ENCODE peak calls at places on chromosomes 3 and 15, in seven cellular contexts. V is IMR-90, F is trophoblast cell, Y is H9, N is mesendoderm, M is H1, C is mesenchymal stem cell. U is an unnamed sample.

GRCh38 chr3:149273096-149273751 is 51.6 kb upstream of the CP start:
- DNase-seq in V (peak), C (peak), F (peak), Y (peak), N (peak), M (peak), U (peak)

GRCh38 chr3:40494698-40495097 is 11.1 kb upstream of the ZNF620 start:
- DNase-seq in M (no peak), F (no peak), C (no peak), Y (no peak), N (no peak), V (no peak), U (no peak)

GRCh38 chr3:5190147-5190791 is 2.8 kb downstream of the EDEM1 start:
- DNase-seq in V (no peak), Y (no peak), C (no peak), N (no peak), M (no peak), F (peak), U (no peak)

GRCh38 chr15:61715082-61715481 is 345.2 kb downstream of the VPS13C start:
- DNase-seq in V (no peak), Y (no peak), N (no peak), M (no peak), F (no peak), C (no peak), U (no peak)

GRCh38 chr3:126745760-126746394 is 41.8 kb downstream of the CHCHD6 start:
- DNase-seq in V (no peak), F (no peak), Y (no peak), N (no peak), C (no peak), M (no peak), U (no peak)

GRCh38 chr15:37099321-37100108 is 834 bp downstream of the MEIS2 start:
- DNase-seq in F (peak), C (peak), Y (no peak), V (peak), N (peak), M (no peak), U (peak)

GRCh38 chr3:56885461-56885860 is 83.7 kb upstream of the ARHGEF3 start:
- DNase-seq in V (no peak), M (no peak), N (no peak), C (no peak), Y (no peak), F (no peak), U (no peak)

GRCh38 chr3:9397911-9398714 is 698 bp downstream of the SETD5 start:
- DNase-seq in Y (peak), M (no peak), N (peak), F (no peak), V (peak), C (peak), U (peak)

GRCh38 chr3:121781611-121782010 is 32.1 kb upstream of the GOLGB1 start:
- DNase-seq in M (no peak), F (no peak), Y (no peak), C (no peak), V (no peak), N (no peak), U (no peak)

GRCh38 chr3:40623567-40623966 is 98.8 kb downstream of the ZNF621 start:
- DNase-seq in M (no peak), F (peak), C (no peak), Y (no peak), V (no peak), N (no peak), U (no peak)

GRCh38 chr3:177835917-177836316 is 638.6 kb upstream of the TBL1XR1 start:
- DNase-seq in N (no peak), V (peak), M (no peak), F (peak), Y (no peak), C (peak), U (no peak)

GRCh38 chr3:42884324-42884723 is 8.6 kb upstream of the CYP8B1 start:
- DNase-seq in F (no peak), V (no peak), M (no peak), N (peak), C (no peak), Y (no peak), U (no peak)

GRCh38 chr3:47475570-47476329 is at the start of gene SCAP:
- DNase-seq in N (peak), F (peak), Y (peak), M (peak), V (peak), C (peak), U (peak)

GRCh38 chr3:25663324-25664065 is 1.2 kb downstream of the TOP2B start:
- DNase-seq in F (peak), N (peak), V (peak), Y (no peak), M (no peak), C (peak), U (peak)

GRCh38 chr15:39803016-39803415 is 20.4 kb upstream of the FSIP1 start:
- DNase-seq in N (no peak), C (no peak), V (no peak), F (no peak), Y (no peak), M (no peak), U (no peak)

GRCh38 chr15:54273928-54274327 is 295.7 kb downstream of the UNC13C start:
- DNase-seq in F (no peak), M (peak), V (no peak), C (no peak), Y (no peak), N (peak), U (no peak)

GRCh38 chr3:22947741-22948140 is 255.4 kb upstream of the UBE2E2 start:
- DNase-seq in M (no peak), Y (no peak), V (no peak), F (no peak), C (no peak), N (no peak), U (no peak)

GRCh38 chr3:123328851-123329635 is 119.8 kb downstream of the ADCY5 start:
- DNase-seq in N (peak), Y (peak), F (peak), M (no peak), C (peak), V (peak), U (peak)

GRCh38 chr15:33084661-33085060 is 109.9 kb downstream of the FMN1 start:
- DNase-seq in M (no peak), C (no peak), V (no peak), F (peak), Y (no peak), N (no peak), U (no peak)
- H2AK5ac ChIP-seq in M (no peak), C (peak), V (peak), F (no peak), Y (no peak), N (no peak), U (no peak)

DNA sequence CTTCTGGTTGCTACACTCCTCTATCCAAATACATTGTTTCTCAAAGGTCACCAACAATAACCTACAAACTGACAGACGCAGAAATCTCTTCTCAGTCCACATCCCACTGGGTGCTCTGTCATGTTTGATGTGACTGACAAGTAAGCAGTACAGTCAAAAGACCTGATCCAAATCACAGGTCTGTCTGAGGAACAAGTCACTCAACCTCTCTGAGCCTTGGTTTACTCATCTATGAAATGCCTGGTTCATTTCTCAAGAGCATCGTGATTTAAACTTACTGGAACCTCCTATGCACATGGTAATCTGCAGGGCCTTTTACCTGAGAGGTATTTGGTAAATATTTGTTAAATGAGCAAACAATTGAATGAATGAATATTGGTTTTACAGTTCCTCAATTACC is 5.5 kb downstream of the LRRC31 start:
- DNase-seq in N (no peak), C (no peak), M (no peak), Y (no peak), F (no peak), V (no peak), U (no peak)
- H2BK120ac ChIP-seq in N (no peak), C (no peak), M (no peak), Y (no peak), F (no peak), V (no peak), U (no peak)

GRCh38 chr15:82810863-82811421 is 1.5 kb downstream of the WHAMM start:
- DNase-seq in C (peak), M (no peak), F (peak), Y (no peak), N (no peak), V (no peak), U (no peak)
- H3K27ac ChIP-seq in C (peak), M (no peak), F (peak), Y (no peak), N (no peak), V (peak), U (no peak)

DNA sequence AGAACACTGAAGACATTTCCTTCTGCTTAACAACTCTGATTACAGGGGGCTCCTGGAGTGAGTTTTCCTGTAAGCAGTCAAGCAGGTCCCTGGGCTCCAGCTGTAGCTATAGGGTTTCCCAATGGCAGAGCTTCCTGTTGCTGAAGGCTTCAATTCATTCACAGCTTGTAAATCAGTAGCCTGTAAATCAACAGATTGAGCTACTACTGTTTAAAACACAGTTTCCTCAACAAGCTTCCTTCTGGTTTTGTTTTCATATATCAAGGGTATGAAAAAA is 470.8 kb downstream of the EPHA3 start:
- DNase-seq in F (no peak), N (peak), M (no peak), Y (no peak), C (no peak), V (no peak), U (no peak)
- H2AK5ac ChIP-seq in F (no peak), N (no peak), M (no peak), Y (no peak), C (no peak), V (no peak), U (no peak)

DNA sequence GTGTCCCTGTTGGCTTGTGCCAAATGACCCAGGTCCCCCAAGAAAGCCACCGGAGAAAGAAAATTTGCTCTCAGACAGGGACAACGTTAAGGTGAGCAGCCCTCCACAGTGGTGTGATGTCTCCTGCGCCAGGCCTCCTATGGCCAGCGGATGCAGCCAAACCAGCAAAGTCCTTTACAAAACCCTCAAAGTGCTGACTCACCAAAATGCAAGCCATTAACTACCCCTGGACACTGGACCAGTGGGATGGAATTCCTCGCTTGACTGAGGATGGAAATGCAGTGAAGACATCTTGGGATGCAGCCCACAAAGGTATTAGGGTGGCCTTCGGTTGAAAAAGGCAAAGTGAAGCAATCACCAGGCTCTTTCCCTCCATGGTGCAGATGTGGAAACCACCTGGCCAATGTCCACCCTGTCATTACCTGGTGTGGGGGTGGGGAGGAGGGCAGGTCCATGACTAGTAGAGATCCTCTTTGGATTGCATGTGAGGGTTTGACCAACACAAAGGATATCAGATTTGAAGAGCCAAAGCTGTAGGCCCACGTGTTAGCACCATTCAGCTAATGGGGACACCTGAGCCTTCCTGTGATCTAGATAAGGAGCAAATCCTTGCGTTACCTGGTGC is 127.4 kb upstream of the SLC6A11 start:
- DNase-seq in C (no peak), Y (no peak), M (no peak), N (no peak), V (no peak), F (no peak), U (no peak)
- H2BK120ac ChIP-seq in C (no peak), Y (no peak), M (no peak), N (no peak), V (no peak), F (no peak), U (no peak)

GRCh38 chr3:186121968-186122367 is 13.1 kb upstream of the ETV5 start:
- DNase-seq in N (peak), Y (peak), V (no peak), C (no peak), F (peak), M (no peak), U (no peak)

GRCh38 chr3:186127463-186127862 is 18.6 kb upstream of the ETV5 start:
- DNase-seq in F (no peak), V (no peak), Y (no peak), N (no peak), M (no peak), C (no peak), U (no peak)

GRCh38 chr3:186125118-186125517 is 16.2 kb upstream of the ETV5 start:
- DNase-seq in M (no peak), N (no peak), V (no peak), Y (no peak), C (no peak), F (no peak), U (no peak)

GRCh38 chr3:186123012-186123411 is 14.1 kb upstream of the ETV5 start:
- DNase-seq in N (peak), C (no peak), Y (no peak), M (no peak), V (no peak), F (no peak), U (no peak)

GRCh38 chr3:186124618-186125017 is 15.7 kb upstream of the ETV5 start:
- DNase-seq in Y (no peak), C (no peak), F (peak), V (no peak), N (no peak), M (no peak), U (no peak)
- H3K27ac ChIP-seq in Y (no peak), C (peak), F (no peak), V (no peak), N (no peak), M (no peak), U (no peak)

DNA sequence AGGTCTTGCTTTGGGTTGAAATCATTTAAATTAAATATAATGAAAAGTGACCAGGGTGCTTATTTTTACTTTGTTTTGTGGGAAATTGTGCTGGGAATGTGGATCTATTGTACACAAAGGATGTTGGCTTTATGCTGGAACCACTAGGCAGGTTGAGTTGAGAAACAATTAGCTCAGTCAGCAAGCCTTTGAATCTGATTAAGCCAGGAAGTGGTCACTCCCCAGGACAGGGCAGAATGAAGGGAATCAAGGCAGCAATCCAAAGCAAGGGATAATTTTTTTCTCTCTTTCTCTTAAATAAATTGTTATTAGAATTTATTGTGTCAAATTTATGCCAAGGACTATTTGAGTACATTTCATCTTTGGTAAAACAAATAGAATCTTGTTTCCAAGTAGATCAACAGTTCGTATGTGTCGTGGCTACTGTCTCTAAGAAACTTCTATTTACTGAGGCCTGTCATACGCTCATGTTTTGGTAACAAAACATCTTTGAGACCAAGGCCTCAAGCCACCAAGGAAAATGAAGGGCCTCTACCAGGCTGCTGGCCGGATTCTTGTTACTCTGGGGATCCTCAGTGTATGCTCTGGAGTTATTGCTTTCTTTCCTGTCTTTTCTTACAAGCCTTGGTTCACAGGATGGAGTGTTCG is at the start of gene TMEM212:
- DNase-seq in M (no peak), Y (no peak), F (peak), N (peak), V (peak), C (peak), U (no peak)
- H2AK5ac ChIP-seq in M (no peak), Y (no peak), F (no peak), N (no peak), V (peak), C (peak), U (peak)

GRCh38 chr3:46469680-46470357 is 5.1 kb upstream of the LTF start:
- DNase-seq in Y (peak), V (no peak), C (no peak), M (no peak), F (no peak), N (no peak), U (no peak)
- H2BK120ac ChIP-seq in Y (no peak), V (no peak), C (no peak), M (no peak), F (no peak), N (no peak), U (no peak)

GRCh38 chr3:125141596-125142417 is 70.7 kb downstream of the SLC12A8 start:
- DNase-seq in Y (peak), N (peak), V (no peak), C (no peak), M (no peak), F (peak), U (no peak)

GRCh38 chr3:125139386-125139785 is 73.2 kb downstream of the SLC12A8 start:
- DNase-seq in C (no peak), V (no peak), N (no peak), M (no peak), Y (no peak), F (no peak), U (no peak)

GRCh38 chr3:125140817-125141595 is 71.5 kb downstream of the SLC12A8 start:
- DNase-seq in N (no peak), C (no peak), Y (no peak), F (no peak), V (no peak), M (no peak), U (no peak)

GRCh38 chr3:125142418-125142778 is 70.2 kb downstream of the SLC12A8 start:
- DNase-seq in F (no peak), V (no peak), M (no peak), Y (no peak), N (peak), C (no peak), U (no peak)

DNA sequence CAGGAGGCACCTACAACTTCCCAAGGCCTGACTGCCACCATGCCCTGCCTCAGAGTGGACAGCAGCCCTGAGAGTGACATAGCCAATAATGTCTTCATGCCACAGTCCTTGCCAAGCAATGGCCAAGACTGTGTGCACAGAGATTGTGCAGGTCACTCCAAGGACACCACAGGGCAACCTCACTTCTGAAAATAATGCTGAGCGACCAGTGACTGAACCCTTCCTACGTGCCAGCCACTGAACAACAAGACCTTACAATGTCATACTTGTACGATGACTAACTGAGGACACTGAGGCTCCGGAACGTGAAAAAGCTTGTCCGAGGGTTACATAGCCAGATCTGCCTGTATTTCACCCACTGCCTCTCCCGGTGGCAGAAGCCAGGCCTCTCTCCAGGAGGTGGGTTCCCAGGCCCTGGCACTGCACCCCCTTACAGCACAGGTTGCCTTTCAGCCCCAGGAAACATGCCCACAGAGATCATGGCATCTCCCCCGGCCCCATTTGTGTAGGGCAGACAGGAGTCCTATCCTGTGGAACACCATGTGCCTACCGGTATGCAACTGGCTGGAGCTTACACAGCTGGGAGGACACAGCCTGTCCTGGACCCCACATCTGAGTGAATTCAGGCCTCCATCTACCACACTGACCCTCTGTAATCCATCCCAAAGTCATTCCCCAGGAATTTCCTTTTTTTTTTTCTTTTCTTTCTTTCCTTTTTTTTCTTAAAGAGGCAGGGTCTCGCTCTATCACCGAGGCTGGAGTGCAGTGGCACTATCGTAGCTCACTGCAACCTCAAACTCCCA is 72.3 kb downstream of the SLC12A8 start:
- DNase-seq in F (peak), C (peak), M (no peak), N (no peak), V (peak), Y (no peak), U (no peak)
- H3K27ac ChIP-seq in F (peak), C (peak), M (no peak), N (no peak), V (peak), Y (no peak), U (no peak)

GRCh38 chr3:170274641-170275040 is 52.4 kb downstream of the PRKCI start:
- DNase-seq in V (peak), F (no peak), M (no peak), C (peak), N (no peak), Y (no peak), U (no peak)

GRCh38 chr3:170277833-170278586 is 55.8 kb downstream of the PRKCI start:
- DNase-seq in Y (no peak), F (no peak), M (no peak), V (no peak), C (peak), N (no peak), U (no peak)

GRCh38 chr3:170275832-170276231 is 53.6 kb downstream of the PRKCI start:
- DNase-seq in Y (no peak), N (no peak), C (no peak), F (no peak), V (no peak), M (no peak), U (no peak)

DNA sequence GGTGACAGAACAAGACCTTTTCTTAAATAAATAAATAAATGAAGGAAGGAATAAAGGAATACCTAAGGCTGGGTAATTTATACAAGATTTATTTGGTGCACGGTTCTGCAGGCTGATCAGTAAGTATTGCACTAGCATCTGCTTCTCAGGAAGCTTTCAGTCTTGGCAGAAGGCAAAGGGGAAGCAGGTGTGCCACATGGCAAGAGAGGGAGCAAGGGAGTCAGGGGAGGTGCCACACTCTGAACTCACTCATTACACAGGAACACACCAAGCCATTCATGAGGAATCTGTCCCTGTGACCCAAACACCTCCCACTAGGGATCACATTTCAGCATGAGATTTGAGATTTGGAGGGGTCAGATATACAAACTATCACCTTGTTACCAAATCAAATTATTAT is 56.4 kb downstream of the PRKCI start:
- DNase-seq in N (no peak), C (no peak), V (no peak), M (no peak), Y (no peak), F (no peak), U (no peak)
- H2AK5ac ChIP-seq in N (no peak), C (no peak), V (no peak), M (no peak), Y (no peak), F (no peak), U (no peak)